ENCODE peak calls at places on chromosomes 11 and 22, in five cellular contexts. C is NCI-H2081 treated with DMSO at 0.1 percent for 48 hours; M is RWPE1; N is CD4-positive, alpha-beta T cell; P is B cell. L is an unnamed sample.

GRCh38 chr11:7353100-7353499 is 101.4 kb downstream of the SYT9 start:
- DNase-seq in C (no peak), M (no peak), N (no peak), P (peak), L (peak)

GRCh38 chr11:45665933-45666647 is 668 bp upstream of the CHST1 start:
- DNase-seq in C (no peak), M (no peak), N (no peak), P (no peak), L (no peak)

GRCh38 chr11:67640021-67640757 is 626 bp upstream of the TBX10 start:
- DNase-seq in C (no peak), M (peak), N (peak), P (peak), L (peak)

GRCh38 chr11:122486793-122487495 is 168.6 kb upstream of the UBASH3B start:
- DNase-seq in C (no peak), M (no peak), N (no peak), P (no peak), L (no peak)

GRCh38 chr22:24128631-24129601 is 52.4 kb upstream of the SUSD2 start:
- DNase-seq in C (peak), M (no peak), N (no peak), P (no peak), L (no peak)

GRCh38 chr11:111836766-111837165 is 34.6 kb downstream of the ALG9 start:
- DNase-seq in C (no peak), M (no peak), N (no peak), P (no peak), L (no peak)

GRCh38 chr11:72814831-72815618 is 814 bp downstream of the ATG16L2 start:
- DNase-seq in C (no peak), M (no peak), N (peak), P (no peak), L (peak)

GRCh38 chr11:57424802-57425564 is 1.9 kb downstream of the SLC43A3 start:
- DNase-seq in C (no peak), M (no peak), N (peak), P (peak), L (peak)

GRCh38 chr11:69218271-69218682 is 62.5 kb downstream of the SMIM38 start:
- DNase-seq in C (no peak), M (no peak), N (no peak), P (no peak), L (no peak)

GRCh38 chr22:21449531-21450319 is 17.5 kb upstream of the TMEM191C start:
- DNase-seq in C (no peak), M (no peak), N (no peak), P (no peak), L (no peak)

GRCh38 chr11:96464695-96465307 is 75.0 kb downstream of the JRKL start:
- DNase-seq in C (peak), M (peak), N (no peak), P (no peak), L (peak)

GRCh38 chr11:47617417-47617809 is 23.2 kb upstream of the C1QTNF4 start:
- DNase-seq in C (no peak), M (no peak), N (no peak), P (no peak), L (peak)

GRCh38 chr11:127610787-127611186 is 610.2 kb upstream of the KIRREL3 start:
- DNase-seq in C (no peak), M (no peak), N (no peak), P (no peak), L (no peak)

GRCh38 chr22:46726066-46726985 is 11.7 kb downstream of the CERK start:
- DNase-seq in C (peak), M (no peak), N (no peak), P (no peak), L (no peak)

GRCh38 chr11:19656140-19656541 is 56.5 kb upstream of the NAV2 start:
- DNase-seq in C (no peak), M (no peak), N (no peak), P (peak), L (no peak)

GRCh38 chr11:131195801-131196517 is 174.5 kb upstream of the NTM start:
- DNase-seq in C (peak), M (peak), N (no peak), P (no peak), L (peak)

GRCh38 chr11:106763516-106763915 is 254.8 kb downstream of the GUCY1A2 start:
- DNase-seq in C (no peak), M (no peak), N (no peak), P (no peak), L (no peak)

GRCh38 chr11:94715225-94715624 is 52.9 kb upstream of the AMOTL1 start:
- DNase-seq in C (no peak), M (no peak), N (no peak), P (no peak), L (no peak)

GRCh38 chr22:19038728-19039447 is 83.3 kb downstream of the DGCR2 start:
- DNase-seq in C (no peak), M (no peak), N (no peak), P (no peak), L (no peak)

GRCh38 chr11:62552931-62553838 is 6.6 kb upstream of the AHNAK start:
- DNase-seq in C (no peak), M (peak), N (peak), P (peak), L (peak)

GRCh38 chr22:23113067-23113846 is 28.5 kb downstream of the RSPH14 start:
- DNase-seq in C (no peak), M (no peak), N (no peak), P (no peak), L (no peak)

GRCh38 chr11:73988227-73988626 is 5.6 kb upstream of the UCP2 start:
- DNase-seq in C (no peak), M (no peak), N (no peak), P (no peak), L (no peak)

GRCh38 chr11:2137202-2138071 is 1.8 kb downstream of the IGF2 start:
- DNase-seq in C (no peak), M (peak), N (no peak), P (no peak), L (peak)

GRCh38 chr11:94768602-94769511 is 701 bp downstream of the AMOTL1 start:
- DNase-seq in C (no peak), M (no peak), N (no peak), P (no peak), L (peak)

GRCh38 chr11:2775083-2775625 is 75.4 kb upstream of the KCNQ1OT1 start:
- DNase-seq in C (no peak), M (no peak), N (no peak), P (peak), L (no peak)

GRCh38 chr22:21947040-21948014 is 5.3 kb downstream of the PPM1F start:
- DNase-seq in C (no peak), M (no peak), N (no peak), P (no peak), L (peak)

GRCh38 chr22:44260216-44261035 is 52.3 kb downstream of the SHISAL1 start:
- DNase-seq in C (no peak), M (no peak), N (no peak), P (no peak), L (no peak)